ENCODE peak calls at places on chromosome 16, in eight cellular contexts. H is Caco-2, O is lower lobe of right lung, E is thyroid gland, C is ovary, T is neural progenitor cell, S is cardiac muscle cell, B is transverse colon. X is an unnamed sample.

GRCh38 chr16:56191807-56192643 is 736 bp downstream of the GNAO1 start:
- DNase-seq in B (no peak), H (no peak), S (no peak), O (no peak), T (peak), C (peak), E (no peak), X (no peak)

GRCh38 chr16:11052080-11052808 is 107.9 kb downstream of the CLEC16A start:
- DNase-seq in S (no peak), O (peak), C (no peak), B (peak), E (no peak), T (no peak), H (no peak), X (no peak)

GRCh38 chr16:54750249-54750648 is 180.4 kb upstream of the IRX5 start:
- DNase-seq in S (no peak), E (no peak), O (no peak), H (no peak), C (no peak), B (no peak), T (no peak), X (no peak)

GRCh38 chr16:85126731-85127662 is 14.7 kb upstream of the CIBAR2 start:
- DNase-seq in E (no peak), S (peak), C (peak), T (peak), H (no peak), B (no peak), O (no peak), X (peak)

GRCh38 chr16:11528053-11528452 is 58.7 kb downstream of the LITAF start:
- DNase-seq in B (no peak), E (peak), O (no peak), S (no peak), T (no peak), C (no peak), H (no peak), X (no peak)

GRCh38 chr16:85485379-85485778 is 127.7 kb upstream of the GSE1 start:
- DNase-seq in O (no peak), C (no peak), E (no peak), T (peak), S (no peak), B (no peak), H (no peak), X (no peak)

GRCh38 chr16:88306860-88307545 is 75.8 kb upstream of the ZNF469 start:
- DNase-seq in T (no peak), E (no peak), S (peak), B (no peak), C (peak), H (no peak), O (no peak), X (peak)

GRCh38 chr16:21597571-21598030 is 1.8 kb upstream of the METTL9 start:
- DNase-seq in O (no peak), T (no peak), C (no peak), E (no peak), H (no peak), B (no peak), S (no peak), X (no peak)

GRCh38 chr16:70428178-70428998 is 10.5 kb downstream of the ST3GAL2 start:
- DNase-seq in T (peak), H (peak), C (peak), B (peak), O (peak), E (peak), S (peak), X (peak)

GRCh38 chr16:17408955-17409441 is 61.8 kb downstream of the XYLT1 start:
- DNase-seq in B (no peak), T (no peak), E (no peak), S (no peak), C (no peak), H (no peak), O (no peak), X (no peak)

GRCh38 chr16:22813223-22813945 is 578 bp upstream of the HS3ST2 start:
- DNase-seq in C (no peak), O (peak), H (no peak), E (peak), S (peak), T (peak), B (peak), X (no peak)

GRCh38 chr16:22815863-22816262 is 1.9 kb downstream of the HS3ST2 start:
- DNase-seq in O (no peak), T (no peak), B (no peak), H (no peak), C (no peak), E (no peak), S (no peak), X (no peak)

GRCh38 chr16:22816475-22816874 is 2.5 kb downstream of the HS3ST2 start:
- DNase-seq in H (no peak), E (no peak), C (no peak), T (no peak), O (no peak), B (no peak), S (no peak), X (no peak)

GRCh38 chr16:22814330-22815105 is 556 bp downstream of the HS3ST2 start:
- DNase-seq in S (no peak), E (no peak), C (no peak), T (peak), H (no peak), O (no peak), B (no peak), X (no peak)

GRCh38 chr16:22813946-22814325 is at the start of gene HS3ST2:
- DNase-seq in S (peak), T (peak), B (peak), O (peak), H (no peak), E (no peak), C (no peak), X (no peak)
- H3K4me3 ChIP-seq in S (peak), T (peak), B (peak), O (peak), H (no peak), E (no peak), C (peak), X (peak)

GRCh38 chr16:57736419-57737281 is 1.1 kb downstream of the KATNB1 start:
- DNase-seq in T (peak), S (peak), H (peak), E (peak), C (peak), O (no peak), B (peak), X (peak)
- TF ChIP-seq CTCF in T (no peak), S (peak), H (peak), E (no peak), C (no peak), O (peak), B (peak), X (no peak)

DNA sequence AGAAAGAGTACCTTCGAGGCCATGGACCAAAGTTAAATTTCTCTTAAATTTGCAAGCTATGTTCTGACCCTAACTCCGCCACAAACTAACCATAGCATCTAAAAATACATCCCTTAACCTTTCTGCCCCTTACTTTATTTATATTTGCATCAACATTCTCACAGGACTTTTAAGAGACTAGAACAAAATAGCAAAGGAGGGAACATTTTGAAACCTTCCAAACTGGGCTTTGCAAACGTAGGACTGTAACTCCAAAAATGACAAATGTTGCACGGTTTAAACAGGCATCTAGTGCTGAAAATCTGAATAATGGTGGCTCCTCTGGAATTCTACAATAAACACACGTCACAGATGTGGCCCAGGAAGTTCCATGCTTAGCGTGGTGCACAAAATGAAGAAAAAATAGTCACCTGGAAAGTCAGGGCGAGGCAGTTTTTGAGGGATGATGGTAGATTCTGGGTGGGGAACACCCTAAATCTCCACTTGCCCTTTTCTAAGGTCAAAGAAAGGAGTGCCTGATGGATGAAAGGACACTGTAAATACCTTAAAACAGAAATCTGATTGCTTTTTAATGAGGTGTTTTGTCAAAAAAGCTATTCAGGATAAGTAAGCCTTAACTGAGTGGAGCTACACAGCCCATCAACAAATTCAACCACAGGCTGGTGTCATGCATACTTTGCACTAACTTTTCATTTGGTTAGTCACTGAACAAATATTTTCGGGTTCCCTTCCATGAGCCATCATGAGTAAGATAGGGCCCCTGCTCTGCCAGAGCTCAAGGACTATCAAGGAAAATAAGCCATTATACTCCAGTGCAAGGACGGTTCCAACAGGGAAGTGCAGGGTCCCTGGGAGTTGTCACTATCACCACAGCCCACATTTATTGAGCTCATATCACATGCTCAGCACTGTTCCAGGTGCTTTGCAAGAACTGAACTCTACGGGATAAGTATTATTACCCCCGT is 21.2 kb downstream of the ARHGAP17 start:
- DNase-seq in B (peak), H (no peak), S (peak), E (no peak), C (no peak), T (no peak), O (no peak), X (no peak)
- H3K4me3 ChIP-seq in B (no peak), H (no peak), S (no peak), E (no peak), C (no peak), T (no peak), O (no peak), X (no peak)

DNA sequence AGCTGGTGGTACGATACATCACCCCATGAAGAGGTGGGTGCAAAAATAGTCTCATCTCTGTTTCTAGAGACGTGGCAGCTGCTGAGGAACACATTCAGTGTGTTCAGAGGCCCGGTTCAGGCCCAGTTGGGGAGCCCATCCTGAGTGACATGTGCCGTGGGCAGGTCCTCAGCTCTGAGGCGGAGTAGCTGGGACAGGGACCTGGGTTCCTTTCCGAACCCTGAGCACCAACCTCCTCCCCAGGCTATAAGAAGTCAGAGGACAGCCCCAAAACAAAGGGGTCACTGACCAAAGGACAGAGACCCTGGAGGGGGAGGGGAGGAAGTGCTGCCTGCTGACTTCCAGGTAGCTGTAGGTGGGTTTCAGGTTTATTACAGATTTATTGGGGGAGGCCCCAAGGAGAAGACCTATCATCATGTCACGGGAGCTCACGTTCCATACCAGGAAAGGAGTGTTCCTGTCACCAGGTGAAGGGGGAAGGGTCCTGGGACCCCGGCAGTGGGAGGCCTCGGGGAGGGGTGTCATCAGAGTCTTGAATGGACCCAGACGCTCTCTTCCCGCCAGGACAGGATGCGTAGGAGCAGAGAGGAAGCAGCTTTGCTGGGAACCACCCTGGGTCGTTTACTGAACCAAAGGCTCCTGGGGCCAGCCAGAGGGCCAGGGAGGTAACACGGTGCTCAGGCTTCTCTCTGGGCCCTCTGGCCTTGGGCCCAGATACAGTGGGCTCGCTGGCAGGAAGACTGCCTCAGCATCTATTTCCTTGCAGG is 4.9 kb downstream of the LDHD start:
- DNase-seq in B (no peak), E (no peak), H (no peak), O (peak), S (no peak), C (peak), T (no peak), X (no peak)
- TF ChIP-seq CTCF in B (peak), E (no peak), H (no peak), O (peak), S (no peak), C (no peak), T (no peak), X (no peak)

GRCh38 chr16:3874794-3875692 is 5.5 kb downstream of the CREBBP start:
- DNase-seq in H (no peak), B (no peak), O (no peak), S (no peak), C (no peak), E (no peak), T (no peak), X (no peak)
- H3K4me3 ChIP-seq in H (no peak), B (no peak), O (no peak), S (no peak), C (no peak), E (no peak), T (no peak), X (no peak)

GRCh38 chr16:15464401-15465186 is 30.2 kb downstream of the BMERB1 start:
- DNase-seq in C (no peak), T (no peak), O (no peak), E (no peak), S (no peak), H (no peak), B (no peak), X (no peak)

GRCh38 chr16:15461376-15461775 is 27.0 kb downstream of the BMERB1 start:
- DNase-seq in O (no peak), H (no peak), T (no peak), S (no peak), B (no peak), C (no peak), E (no peak), X (no peak)

GRCh38 chr16:15466131-15466530 is 31.7 kb downstream of the BMERB1 start:
- DNase-seq in H (no peak), T (no peak), S (no peak), E (no peak), O (no peak), C (no peak), B (no peak), X (no peak)

GRCh38 chr16:15466886-15467781 is 32.7 kb downstream of the BMERB1 start:
- DNase-seq in C (no peak), T (no peak), S (peak), O (no peak), B (no peak), E (no peak), H (no peak), X (no peak)
- TF ChIP-seq CTCF in C (no peak), T (no peak), S (no peak), O (no peak), B (peak), E (peak), H (peak), X (peak)

DNA sequence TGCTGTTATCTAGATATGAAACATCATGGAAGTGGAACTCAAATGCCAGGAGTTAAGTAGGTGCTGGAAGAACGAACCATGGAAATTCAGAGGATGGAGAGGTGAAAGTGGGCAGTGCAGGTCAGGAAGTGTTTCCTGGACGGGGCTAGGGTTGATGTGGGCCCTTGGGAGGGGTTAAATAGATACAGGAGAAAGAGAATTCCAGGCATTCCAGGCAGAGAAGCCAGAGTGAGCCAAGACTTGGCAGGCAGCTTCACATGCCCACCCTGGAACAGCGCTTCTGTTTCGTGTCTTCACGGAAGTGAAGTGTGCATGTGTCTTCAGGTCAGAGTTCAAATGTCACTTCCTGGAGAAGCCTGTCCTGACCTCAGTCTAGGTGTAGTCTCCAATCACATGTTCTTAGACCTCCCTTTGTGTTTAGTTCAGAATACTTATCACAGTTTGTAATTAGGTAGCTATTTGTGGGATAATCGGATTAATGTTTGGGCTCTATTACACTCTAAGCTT is 41.3 kb downstream of the GP2 start:
- DNase-seq in S (no peak), T (peak), O (no peak), H (no peak), C (no peak), E (no peak), B (no peak), X (no peak)
- H3K4me3 ChIP-seq in S (no peak), T (no peak), O (no peak), H (no peak), C (no peak), E (no peak), B (no peak), X (no peak)

GRCh38 chr16:52451971-52452421 is 94.9 kb downstream of the TOX3 start:
- DNase-seq in T (no peak), E (no peak), O (no peak), B (peak), S (no peak), C (no peak), H (peak), X (no peak)
- TF ChIP-seq CTCF in T (no peak), E (no peak), O (no peak), B (no peak), S (no peak), C (no peak), H (no peak), X (no peak)

X was measured in HFF-Myc.